ENCODE peak calls at places on chromosomes 4 and X, in four cellular contexts. N is fibroblast of lung, J is PC-9, D is lower lobe of right lung. T is an unnamed sample. For H3K4me1, the result is how much of the 10 kb centered on the place peaks cover.

GRCh38 chr4:78720994-78721677 is 55.0 kb upstream of the BMP2K start:
- DNase-seq in N (no peak), J (no peak), D (no peak), T (no peak)

GRCh38 chrX:134875679-134876078 is 115.1 kb upstream of the SMIM10 start:
- DNase-seq in N (no peak), J (no peak), D (no peak), T (no peak)

GRCh38 chrX:131828482-131828881 is 194.6 kb upstream of the STK26 start:
- DNase-seq in N (no peak), J (no peak), D (no peak), T (no peak)

GRCh38 chr4:14196141-14196540 is 568.6 kb upstream of the BOD1L1 start:
- DNase-seq in N (peak), J (peak), D (peak), T (peak)

GRCh38 chrX:45400380-45400779 is 199.7 kb upstream of the DIPK2B start:
- DNase-seq in N (peak), J (no peak), D (no peak), T (no peak)

GRCh38 chr4:84545093-84545492 is 37.8 kb upstream of the CDS1 start:
- DNase-seq in N (no peak), J (no peak), D (no peak), T (no peak)

GRCh38 chr4:87622303-87622702 is 14.0 kb downstream of the DSPP start:
- DNase-seq in N (no peak), J (no peak), D (no peak), T (no peak)

GRCh38 chr4:136505020-136505419 is 1027.3 kb downstream of the PCDH18 start:
- DNase-seq in N (peak), J (no peak), D (no peak), T (peak)

GRCh38 chr4:140344111-140344510 is 29.3 kb upstream of the SCOC start:
- DNase-seq in N (peak), J (no peak), D (no peak), T (no peak)

GRCh38 chr4:63396269-63396668 is 1013.0 kb downstream of the TECRL start:
- DNase-seq in N (no peak), J (no peak), D (no peak), T (no peak)

GRCh38 chr4:72987741-72988729 is 81.5 kb downstream of the COX18 start:
- DNase-seq in N (peak), J (no peak), D (no peak), T (no peak)

GRCh38 chrX:109751698-109752097 is 18.6 kb upstream of the ACSL4 start:
- DNase-seq in N (no peak), J (no peak), D (no peak), T (peak)

GRCh38 chrX:145843196-145843595 is 25.6 kb downstream of the SLITRK2 start:
- DNase-seq in N (no peak), J (no peak), D (no peak), T (no peak)

GRCh38 chr4:128768373-128768996 is 41.0 kb upstream of the JADE1 start:
- DNase-seq in N (peak), J (no peak), D (no peak), T (peak)

GRCh38 chr4:48243897-48244296 is 25.7 kb downstream of the TEC start:
- DNase-seq in N (no peak), J (no peak), D (no peak), T (no peak)

GRCh38 chr4:42914937-42915336 is 22.4 kb downstream of the GRXCR1 start:
- DNase-seq in N (no peak), J (no peak), D (no peak), T (no peak)

GRCh38 chrX:91066104-91066503 is 368.5 kb upstream of the PABPC5 start:
- DNase-seq in N (no peak), J (no peak), D (no peak), T (no peak)

GRCh38 chr4:41360911-41361830 is 104.4 kb downstream of the UCHL1 start:
- DNase-seq in N (peak), J (peak), D (peak), T (no peak)

GRCh38 chr4:153005914-153006381 is 69.8 kb downstream of the FHDC1 start:
- DNase-seq in N (no peak), J (no peak), D (no peak), T (no peak)

GRCh38 chr4:99998062-99998880 is 48.2 kb upstream of the H2AZ1 start:
- DNase-seq in N (peak), J (no peak), D (no peak), T (peak)

GRCh38 chr4:85302756-85303155 is 172.2 kb upstream of the ARHGAP24 start:
- DNase-seq in N (no peak), J (no peak), D (no peak), T (no peak)

GRCh38 chrX:10433296-10433965 is 187.0 kb downstream of the MID1 start:
- DNase-seq in N (no peak), J (no peak), D (no peak), T (no peak)

GRCh38 chrX:132591719-132592275 is 103.0 kb upstream of the MBNL3 start:
- DNase-seq in N (no peak), J (no peak), D (no peak), T (no peak)

GRCh38 chrX:112211459-112211858 is 128.9 kb upstream of the TRPC5 start:
- DNase-seq in N (peak), J (no peak), D (no peak), T (no peak)

GRCh38 chr4:82780398-82781231 is 18.0 kb downstream of the SCD5 start:
- DNase-seq in N (peak), J (peak), D (peak), T (no peak)

GRCh38 chrX:147550217-147550616 is 361.5 kb upstream of the FMR1 start:
- DNase-seq in N (no peak), J (peak), D (no peak), T (no peak)

GRCh38 chr4:168197926-168198325 is 105.6 kb downstream of the ANXA10 start:
- DNase-seq in N (peak), J (no peak), D (no peak), T (no peak)

GRCh38 chr4:77240469-77241066 is 83.6 kb downstream of the CCNG2 start:
- DNase-seq in N (peak), J (peak), D (peak), T (no peak)

GRCh38 chrX:30278365-30278764 is 30.8 kb downstream of the NR0B1 start:
- DNase-seq in N (peak), J (no peak), D (no peak), T (no peak)

GRCh38 chrX:72079607-72080006 is 52.1 kb downstream of the RTL5 start:
- DNase-seq in N (no peak), J (no peak), D (no peak), T (no peak)

GRCh38 chrX:49760288-49760885 is 64.6 kb upstream of the PAGE1 start:
- DNase-seq in N (no peak), J (no peak), D (no peak), T (no peak)

GRCh38 chr4:114393295-114394038 is 205.1 kb upstream of the UGT8 start:
- DNase-seq in N (peak), J (no peak), D (no peak), T (peak)

GRCh38 chr4:41678086-41678485 is 70.4 kb downstream of the PHOX2B start:
- DNase-seq in N (peak), J (no peak), D (no peak), T (no peak)

GRCh38 chr4:122762966-122763716 is 30.6 kb downstream of the BBS12 start:
- DNase-seq in N (no peak), J (no peak), D (no peak), T (no peak)

GRCh38 chrX:16953606-16954211 is 7.3 kb downstream of the REPS2 start:
- DNase-seq in N (peak), J (peak), D (no peak), T (peak)

GRCh38 chr4:107794001-107794400 is 30.7 kb upstream of the SGMS2 start:
- DNase-seq in N (no peak), J (no peak), D (no peak), T (peak)

DNA sequence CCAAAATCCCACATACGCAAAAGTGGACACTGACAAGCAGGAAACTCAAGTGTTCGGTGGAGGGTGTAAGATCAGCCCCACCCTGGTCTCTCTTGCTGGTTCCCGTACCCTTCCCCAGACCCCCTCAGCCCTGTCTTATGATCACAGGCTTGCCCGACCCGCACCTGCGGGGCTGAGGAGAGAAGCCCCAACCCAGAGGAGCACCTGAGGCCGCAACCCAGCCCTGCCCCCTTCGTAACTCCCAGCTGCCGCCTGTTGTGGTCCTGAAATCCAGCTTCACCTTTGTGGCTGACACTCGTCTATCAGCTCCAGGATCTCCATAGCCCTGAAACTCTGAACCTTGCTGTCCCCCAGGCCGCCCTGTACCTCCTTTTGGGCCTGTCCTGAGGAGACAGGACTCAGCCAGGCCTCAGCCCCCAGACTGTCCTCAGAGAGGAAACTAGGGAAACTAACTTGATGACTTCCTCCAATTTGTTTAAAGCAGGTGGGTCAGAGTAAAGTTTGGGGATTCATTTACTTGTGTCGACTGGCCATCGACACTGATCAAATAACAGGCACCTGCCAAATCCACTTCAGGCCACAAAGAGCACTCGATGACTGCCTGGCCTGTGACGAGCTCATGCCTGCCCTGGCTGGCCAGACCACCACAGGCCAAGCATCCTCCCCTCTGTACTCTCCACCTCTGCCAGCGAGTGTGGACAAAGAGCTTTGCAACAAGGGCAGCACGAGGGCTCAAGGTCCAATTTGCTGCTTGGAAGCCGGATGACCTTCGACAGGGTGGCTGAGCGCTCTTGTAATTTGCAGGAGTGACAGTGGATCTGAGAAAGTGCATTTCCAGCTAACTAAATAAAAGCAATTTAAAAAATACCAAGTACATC is 19.3 kb downstream of the DCTD start:
- DNase-seq in N (no peak), J (no peak), D (peak), T (no peak)
- H3K4me1 ChIP-seq in N (under half), J (under half), D (under half), T (under half)

GRCh38 chr4:102438873-102439614 is 62.1 kb upstream of the NFKB1 start:
- DNase-seq in N (peak), J (peak), D (no peak), T (peak)

GRCh38 chr4:102438396-102438795 is 62.8 kb upstream of the NFKB1 start:
- DNase-seq in N (peak), J (no peak), D (no peak), T (no peak)

GRCh38 chr4:102440498-102440897 is 60.7 kb upstream of the NFKB1 start:
- DNase-seq in N (no peak), J (no peak), D (no peak), T (no peak)

GRCh38 chr4:102441978-102442890 is 58.9 kb upstream of the NFKB1 start:
- DNase-seq in N (no peak), J (no peak), D (no peak), T (no peak)

GRCh38 chr4:102439835-102440234 is 61.3 kb upstream of the NFKB1 start:
- DNase-seq in N (peak), J (no peak), D (no peak), T (peak)
- H3K27ac ChIP-seq in N (peak), J (peak), D (peak), T (peak)

DNA sequence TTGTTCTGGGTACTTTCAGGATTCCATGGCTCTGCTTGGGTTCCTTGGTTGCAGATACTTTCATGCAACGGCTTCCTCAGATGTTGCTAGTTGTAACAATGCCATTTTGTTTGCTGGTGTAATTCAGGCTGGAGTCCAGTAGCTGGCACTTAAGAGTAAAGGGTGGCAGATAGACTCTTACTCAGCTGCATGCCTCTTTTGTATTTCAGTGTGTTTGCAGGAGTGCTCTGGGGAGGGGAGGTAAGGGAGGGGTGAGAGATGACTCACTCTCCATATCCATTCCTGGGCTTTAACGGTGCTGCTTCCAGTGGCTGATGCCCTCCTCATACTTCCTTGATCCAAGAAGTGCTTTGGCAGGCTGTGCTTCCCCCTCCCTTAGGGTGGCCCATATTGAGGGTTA is 155.2 kb downstream of the ZNF330 start:
- DNase-seq in N (peak), J (peak), D (no peak), T (peak)
- TF ChIP-seq CTCF in N (peak), J (peak), D (no peak), T (peak)

GRCh38 chr4:16846520-16847117 is 51.8 kb downstream of the LDB2 start:
- DNase-seq in N (no peak), J (no peak), D (no peak), T (no peak)
- H3K4me1 ChIP-seq in N (under half), J (under half), D (under half), T (under half)

DNA sequence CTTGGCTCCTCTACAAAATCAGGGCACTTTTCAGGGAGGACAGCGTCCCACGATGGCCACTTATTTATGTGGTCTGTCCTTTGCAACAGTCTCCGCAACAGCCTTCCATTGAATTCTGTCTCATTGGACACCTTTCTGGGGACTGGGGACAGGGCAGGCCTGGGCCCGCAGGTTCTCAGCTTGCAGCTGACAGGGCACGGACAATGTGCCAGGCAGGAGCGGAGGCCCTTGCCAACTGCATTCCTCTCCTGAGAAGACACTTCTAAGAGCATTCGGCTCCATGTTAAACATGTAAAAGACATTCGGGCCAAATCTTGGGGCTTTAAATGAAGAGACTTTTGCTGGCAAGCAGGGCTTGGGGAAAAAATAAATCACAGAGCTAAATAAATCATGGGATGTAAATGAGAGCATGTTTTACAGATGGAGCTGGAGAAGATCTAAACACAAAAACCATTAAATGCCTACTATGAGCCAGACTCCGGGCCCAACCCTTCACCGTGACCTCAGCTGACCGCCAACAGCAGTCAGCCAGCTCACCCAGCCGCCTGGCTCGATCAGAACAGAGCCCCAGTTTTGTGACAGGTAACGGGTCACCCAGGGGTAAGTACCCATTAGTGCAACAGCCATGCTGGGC is 14.9 kb downstream of the WDR1 start:
- DNase-seq in N (no peak), J (no peak), D (no peak), T (no peak)
- H3K27ac ChIP-seq in N (peak), J (no peak), D (peak), T (no peak)

DNA sequence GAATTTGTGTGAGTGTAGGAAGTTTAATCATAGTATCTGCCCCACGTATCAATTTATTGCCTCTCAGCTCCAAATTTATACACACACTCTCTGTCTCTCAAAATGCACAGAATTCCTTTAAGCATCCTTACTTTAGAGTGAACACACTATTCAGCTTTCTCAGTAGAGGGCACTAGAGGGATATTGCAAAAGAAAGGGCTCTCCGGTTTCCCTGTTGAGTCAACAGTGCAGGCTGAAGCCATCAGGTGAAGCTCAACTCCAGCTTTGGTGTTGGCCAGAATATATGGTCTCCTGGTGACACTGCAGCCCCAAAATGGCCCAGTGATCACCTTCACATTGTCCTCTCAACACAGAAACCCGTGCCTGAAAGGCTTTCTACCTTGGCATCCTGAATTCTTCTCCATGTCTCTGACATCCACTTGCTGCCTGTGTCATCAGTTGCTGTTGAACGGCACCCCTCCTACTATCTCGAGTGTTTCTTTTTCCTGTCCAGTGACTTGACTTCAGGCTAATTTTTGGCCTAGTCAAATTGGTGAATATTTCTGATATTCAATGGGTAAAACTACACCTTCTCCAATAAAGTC is 670.5 kb downstream of the GABRG1 start:
- DNase-seq in N (peak), J (no peak), D (no peak), T (peak)
- TF ChIP-seq CTCF in N (no peak), J (peak), D (peak), T (peak)

DNA sequence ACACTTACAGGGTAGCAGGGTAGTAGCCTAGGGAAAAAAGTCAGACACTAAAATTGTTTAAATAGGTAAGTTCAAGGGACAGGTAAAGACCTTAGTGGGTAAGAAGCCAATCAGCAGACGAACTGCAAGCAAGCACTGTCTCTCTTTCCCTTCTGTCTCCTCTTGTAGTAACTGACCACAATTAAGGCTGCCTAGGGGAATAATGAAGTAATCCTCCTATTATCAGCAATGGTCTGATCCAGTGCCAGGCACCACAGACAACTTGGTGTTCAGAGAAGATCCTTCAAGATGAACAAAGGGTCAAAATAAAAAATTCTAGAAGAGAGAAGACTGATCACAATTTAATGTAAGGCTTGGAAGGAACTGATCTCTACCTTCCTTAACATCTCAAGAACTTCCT is 62.9 kb downstream of the ELOVL6 start:
- DNase-seq in N (peak), J (no peak), D (no peak), T (no peak)
- H3K4me1 ChIP-seq in N (under half), J (under half), D (under half), T (under half)

GRCh38 chr4:54709281-54709854 is 51.6 kb downstream of the KIT start:
- DNase-seq in N (no peak), J (no peak), D (no peak), T (no peak)

GRCh38 chr4:54703182-54703581 is 45.4 kb downstream of the KIT start:
- DNase-seq in N (no peak), J (no peak), D (no peak), T (no peak)

GRCh38 chr4:54708339-54709279 is 50.9 kb downstream of the KIT start:
- DNase-seq in N (no peak), J (no peak), D (peak), T (no peak)
- H3K27ac ChIP-seq in N (no peak), J (no peak), D (no peak), T (no peak)

GRCh38 chrX:39477438-39478120 is 620.2 kb downstream of the BCOR start:
- DNase-seq in N (peak), J (no peak), D (peak), T (peak)

GRCh38 chrX:39479856-39480255 is 617.9 kb downstream of the BCOR start:
- DNase-seq in N (no peak), J (no peak), D (no peak), T (peak)

GRCh38 chrX:39484669-39485068 is 613.1 kb downstream of the BCOR start:
- DNase-seq in N (no peak), J (no peak), D (no peak), T (no peak)

GRCh38 chrX:39484159-39484558 is 613.6 kb downstream of the BCOR start:
- DNase-seq in N (no peak), J (no peak), D (no peak), T (no peak)

GRCh38 chrX:39480966-39481365 is 616.8 kb downstream of the BCOR start:
- DNase-seq in N (no peak), J (no peak), D (no peak), T (no peak)
- TF ChIP-seq CTCF in N (no peak), J (no peak), D (no peak), T (no peak)

GRCh38 chr4:52865305-52865704 is 3.2 kb downstream of the RASL11B start:
- DNase-seq in N (no peak), J (no peak), D (no peak), T (no peak)
- H3K4me1 ChIP-seq in N (under half), J (under half), D (under half), T (under half)

T was measured in foreskin keratinocyte.